ENCODE peak calls at places on chromosomes 6 and 20, in five cellular contexts. I is right cardiac atrium; J is cardiac muscle cell; Z is CD8-positive, alpha-beta T cell; Q is brain microvascular endothelial cell. P is an unnamed sample.

GRCh38 chr6:15621203-15622044 is 41.4 kb downstream of the DTNBP1 start:
- DNase-seq in I (peak), J (peak), Z (no peak), Q (peak), P (no peak)

GRCh38 chr6:106390088-106390487 is 29.6 kb downstream of the CRYBG1 start:
- DNase-seq in I (no peak), J (no peak), Z (no peak), Q (no peak), P (no peak)

GRCh38 chr6:118810420-118811027 is 83.4 kb upstream of the ASF1A start:
- DNase-seq in I (no peak), J (no peak), Z (peak), Q (no peak), P (no peak)

GRCh38 chr6:106398621-106399020 is 38.1 kb downstream of the CRYBG1 start:
- DNase-seq in I (no peak), J (no peak), Z (no peak), Q (no peak), P (no peak)

GRCh38 chr6:98764378-98764911 is 69.9 kb upstream of the POU3F2 start:
- DNase-seq in I (no peak), J (no peak), Z (no peak), Q (no peak), P (no peak)

GRCh38 chr6:37696841-37697735 is 595 bp downstream of the MDGA1 start:
- DNase-seq in I (no peak), J (peak), Z (peak), Q (no peak), P (no peak)

GRCh38 chr20:46586724-46587123 is 36.3 kb upstream of the OCSTAMP start:
- DNase-seq in I (no peak), J (no peak), Z (no peak), Q (no peak), P (no peak)

GRCh38 chr6:164442572-164442971 is 866.8 kb downstream of the C6orf118 start:
- DNase-seq in I (no peak), J (no peak), Z (no peak), Q (no peak), P (no peak)

GRCh38 chr20:13567663-13568062 is 71.1 kb downstream of the TASP1 start:
- DNase-seq in I (no peak), J (peak), Z (no peak), Q (no peak), P (no peak)

GRCh38 chr6:69593706-69594105 is 203.1 kb downstream of the LMBRD1 start:
- DNase-seq in I (no peak), J (no peak), Z (no peak), Q (no peak), P (no peak)

GRCh38 chr20:39993737-39994136 is 695.3 kb downstream of the MAFB start:
- DNase-seq in I (peak), J (no peak), Z (no peak), Q (no peak), P (no peak)

GRCh38 chr6:431986-432385 is 40.4 kb downstream of the IRF4 start:
- DNase-seq in I (no peak), J (no peak), Z (peak), Q (no peak), P (no peak)

GRCh38 chr6:45566882-45567281 is 189.1 kb upstream of the SUPT3H start:
- DNase-seq in I (no peak), J (peak), Z (no peak), Q (no peak), P (no peak)

DNA sequence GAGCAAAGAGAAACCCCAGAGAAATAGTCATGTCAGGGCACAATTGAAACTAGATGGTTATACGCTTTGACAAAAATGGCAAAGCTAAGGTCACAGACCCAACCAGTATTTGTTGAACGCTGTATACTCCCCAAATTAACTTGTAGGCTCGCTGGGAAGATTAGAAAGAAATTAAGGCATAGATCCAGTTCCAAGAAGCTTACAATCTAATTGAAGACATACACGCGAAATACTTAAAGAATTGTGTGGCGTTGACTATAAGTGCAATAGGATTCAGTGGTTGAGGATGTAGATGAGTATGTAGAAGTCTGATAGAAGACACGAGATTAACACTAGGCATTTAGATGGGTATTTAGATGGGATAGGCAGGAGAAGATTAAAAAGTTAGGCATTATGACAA is 525 bp downstream of the FAM229B start:
- DNase-seq in I (no peak), J (no peak), Z (no peak), Q (no peak), P (no peak)
- H3K27ac ChIP-seq in I (peak), J (peak), Z (peak), Q (peak), P (no peak)

GRCh38 chr20:57478176-57478575 is 46.8 kb downstream of the CTCFL start:
- DNase-seq in I (no peak), J (no peak), Z (no peak), Q (no peak), P (no peak)
- H3K27ac ChIP-seq in I (no peak), J (peak), Z (no peak), Q (no peak), P (no peak)

GRCh38 chr6:167966540-167966905 is 30.9 kb upstream of the KIF25 start:
- DNase-seq in I (no peak), J (no peak), Z (no peak), Q (no peak), P (no peak)
- H3K27ac ChIP-seq in I (peak), J (no peak), Z (no peak), Q (no peak), P (no peak)

GRCh38 chr6:17712573-17712972 is 5.8 kb upstream of the NUP153 start:
- DNase-seq in I (no peak), J (no peak), Z (no peak), Q (no peak), P (no peak)
- H3K27ac ChIP-seq in I (no peak), J (no peak), Z (no peak), Q (no peak), P (no peak)

GRCh38 chr6:137349856-137350830 is 131.0 kb upstream of the IFNGR1 start:
- DNase-seq in I (no peak), J (no peak), Z (no peak), Q (no peak), P (no peak)

GRCh38 chr6:137351890-137352289 is 132.7 kb upstream of the IFNGR1 start:
- DNase-seq in I (no peak), J (peak), Z (no peak), Q (peak), P (no peak)

GRCh38 chr6:137348777-137349176 is 129.6 kb upstream of the IFNGR1 start:
- DNase-seq in I (no peak), J (no peak), Z (no peak), Q (no peak), P (no peak)

GRCh38 chr6:137352859-137353258 is 133.7 kb upstream of the IFNGR1 start:
- DNase-seq in I (no peak), J (no peak), Z (no peak), Q (no peak), P (no peak)

GRCh38 chr6:137350857-137351256 is 131.7 kb upstream of the IFNGR1 start:
- DNase-seq in I (no peak), J (no peak), Z (no peak), Q (no peak), P (no peak)
- H3K27ac ChIP-seq in I (no peak), J (no peak), Z (no peak), Q (no peak), P (no peak)

GRCh38 chr20:32602273-32602672 is 17.1 kb upstream of the NOL4L start:
- DNase-seq in I (no peak), J (no peak), Z (no peak), Q (no peak), P (no peak)
- H3K27ac ChIP-seq in I (no peak), J (no peak), Z (no peak), Q (no peak), P (no peak)